ENCODE peak calls at places on chromosomes 7 and 10, in ten cellular contexts. Z is GM23248, B is left ventricle myocardium inferior, P is adrenal gland, Q is mesendoderm, K is SJSA1, Y is hepatocyte, U is A549, G is A673, V is Panc1. L is an unnamed sample. For H3K4me1, the result is how much of the 10 kb centered on the place peaks cover.

GRCh38 chr7:33886100-33886623 is 19.2 kb upstream of the BMPER start:
- DNase-seq in U (peak), B (no peak), K (no peak), G (peak), Y (peak), Q (peak), P (no peak), Z (peak), V (no peak), L (no peak)

GRCh38 chr7:129649128-129649690 is 37.7 kb downstream of the NRF1 start:
- DNase-seq in G (peak), Y (no peak), P (no peak), U (no peak), Q (no peak), V (no peak), Z (no peak), K (no peak), B (no peak), L (no peak)

GRCh38 chr7:130982160-130982638 is 248.2 kb upstream of the KLF14 start:
- DNase-seq in K (peak), G (peak), Y (peak), B (no peak), Q (peak), V (no peak), Z (peak), U (peak), P (no peak), L (no peak)

GRCh38 chr7:99894738-99895137 is 17.9 kb upstream of the OR2AE1 start:
- DNase-seq in K (no peak), V (no peak), Q (no peak), Z (no peak), G (no peak), P (no peak), B (no peak), U (no peak), Y (no peak), L (no peak)

GRCh38 chr10:113539789-113540188 is 13.1 kb upstream of the HABP2 start:
- DNase-seq in Z (peak), K (no peak), V (no peak), Y (peak), P (peak), Q (no peak), U (no peak), G (peak), B (no peak), L (no peak)

GRCh38 chr10:78081292-78081691 is 47.6 kb downstream of the RPS24 start:
- DNase-seq in Q (no peak), U (no peak), G (no peak), P (no peak), Y (no peak), Z (no peak), B (no peak), K (no peak), V (no peak), L (no peak)

GRCh38 chr10:118045842-118046490 is 775 bp downstream of the RAB11FIP2 start:
- DNase-seq in Y (peak), G (peak), V (peak), K (no peak), B (no peak), P (peak), Z (peak), Q (peak), U (peak), L (peak)

GRCh38 chr7:40583653-40584424 is 449.0 kb downstream of the SUGCT start:
- DNase-seq in V (no peak), K (no peak), B (no peak), U (no peak), Q (no peak), Y (no peak), P (no peak), Z (no peak), G (no peak), L (no peak)

DNA sequence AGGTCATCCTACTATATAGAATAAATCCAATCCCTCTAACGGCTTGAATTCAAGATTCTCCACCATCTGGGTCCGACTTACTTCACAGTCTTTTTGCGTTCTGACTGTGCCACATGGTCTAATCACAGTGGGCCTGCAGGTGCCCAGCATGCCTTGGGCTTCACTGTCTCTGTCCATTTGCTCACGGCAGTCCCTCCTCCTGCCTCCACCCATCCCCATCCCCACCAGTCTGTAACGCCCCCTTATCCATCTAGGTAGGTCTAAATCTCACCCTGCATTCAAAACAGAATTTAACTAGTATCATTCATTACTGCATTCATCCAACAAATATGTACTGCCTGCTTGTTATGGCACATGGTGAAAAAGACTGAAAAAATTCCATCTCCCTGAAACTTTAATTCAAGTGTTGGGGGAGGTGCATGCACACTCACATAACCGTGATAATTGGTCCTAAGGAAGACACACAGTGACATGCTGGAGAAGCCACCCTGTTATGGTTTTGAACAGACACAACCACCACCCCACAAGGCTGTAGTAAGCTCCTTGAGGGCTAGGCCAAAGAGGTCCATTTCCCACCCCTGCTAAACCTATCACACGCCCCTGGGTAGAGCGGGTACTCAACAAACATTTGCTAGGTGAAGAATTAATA is 24.2 kb downstream of the SORBS1 start:
- DNase-seq in Q (no peak), B (no peak), P (no peak), G (no peak), V (no peak), K (no peak), Z (no peak), U (no peak), Y (no peak), L (no peak)
- H3K27ac ChIP-seq in Q (no peak), B (peak), P (peak), G (no peak), V (peak), K (no peak), Z (no peak), U (no peak), Y (peak), L (peak)

GRCh38 chr10:93437946-93438795 is 44.0 kb downstream of the MYOF start:
- DNase-seq in Q (peak), G (no peak), U (no peak), P (no peak), K (no peak), B (no peak), Y (peak), V (no peak), Z (peak), L (no peak)
- H3K4me1 ChIP-seq in Q (under half), G (half or more), U (half or more), P (under half), K (half or more), B (half or more), Y (half or more), V (half or more), Z (half or more), L (half or more)

DNA sequence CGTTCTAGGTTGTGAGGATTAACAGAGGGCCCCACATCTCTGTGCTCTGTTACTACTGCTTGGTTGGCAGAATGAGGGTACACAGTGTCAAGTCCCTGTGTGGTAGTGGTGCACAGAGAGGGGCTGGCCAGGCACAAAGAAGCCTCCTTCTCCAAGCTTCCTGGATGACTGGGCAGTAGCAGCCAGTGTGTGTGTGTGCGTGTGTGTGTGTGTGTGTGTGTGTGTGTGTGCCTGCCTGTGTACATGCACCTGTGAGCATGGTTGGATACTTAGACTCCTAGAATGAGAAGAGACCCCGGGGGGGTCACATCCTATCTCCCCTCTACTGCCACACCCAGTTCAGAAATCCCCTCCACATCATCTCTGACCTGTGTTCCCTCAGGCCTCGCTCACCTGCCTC is 146.7 kb upstream of the UNC5B start:
- DNase-seq in K (no peak), Z (no peak), Q (no peak), P (no peak), V (no peak), G (no peak), U (no peak), B (no peak), Y (no peak), L (no peak)
- H3K27ac ChIP-seq in K (no peak), Z (no peak), Q (no peak), P (no peak), V (no peak), G (no peak), U (no peak), B (peak), Y (no peak), L (no peak)

GRCh38 chr10:131247873-131248272 is 63.6 kb downstream of the TCERG1L start:
- DNase-seq in V (no peak), G (no peak), P (no peak), U (no peak), Q (no peak), B (no peak), Y (no peak), K (no peak), Z (no peak), L (no peak)
- H3K4me1 ChIP-seq in V (under half), G (under half), P (under half), U (under half), Q (under half), B (under half), Y (under half), K (under half), Z (under half), L (under half)

DNA sequence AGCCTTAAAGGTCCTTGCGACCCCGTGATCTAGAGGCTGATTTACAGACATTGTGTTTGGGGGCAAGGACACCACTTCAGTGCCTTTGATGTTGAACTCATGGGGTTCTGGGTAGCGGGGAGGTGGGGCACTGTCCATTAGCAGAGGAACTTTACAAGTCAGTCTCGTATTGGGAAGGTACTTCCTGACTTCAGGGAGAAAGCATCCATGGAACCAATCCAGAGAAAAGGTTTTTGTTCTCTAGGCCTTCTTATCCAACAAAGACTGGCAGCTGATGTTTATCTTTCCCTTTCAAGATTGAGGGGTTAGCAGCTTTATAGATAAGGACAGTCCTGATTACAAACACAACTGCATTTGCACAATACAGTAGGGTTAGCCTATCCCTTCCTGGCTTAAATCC is 2.8 kb downstream of the GTPBP10 start:
- DNase-seq in V (no peak), G (no peak), U (no peak), Q (peak), K (no peak), P (no peak), Z (no peak), Y (no peak), B (no peak), L (no peak)
- H3K27ac ChIP-seq in V (no peak), G (no peak), U (no peak), Q (peak), K (no peak), P (no peak), Z (no peak), Y (no peak), B (no peak), L (no peak)

DNA sequence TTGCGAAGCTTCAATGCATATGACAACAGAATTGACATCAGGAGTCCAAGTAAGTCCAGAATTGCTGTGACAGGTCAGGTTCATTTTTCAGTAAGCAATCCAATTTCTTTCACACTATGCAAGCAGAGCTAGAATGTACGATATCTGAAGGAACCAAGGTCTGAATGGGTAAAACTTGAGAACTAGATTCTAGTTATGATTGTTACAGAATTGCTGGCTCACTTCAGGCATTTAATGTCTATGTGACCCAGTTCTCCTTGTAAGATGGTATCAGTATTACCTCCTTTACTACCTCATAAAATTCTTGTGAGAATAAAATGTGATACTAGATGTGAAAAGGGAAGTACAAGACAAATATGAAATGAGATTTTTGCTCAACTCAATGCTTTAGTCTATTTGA is 159.6 kb downstream of the GPR158 start:
- DNase-seq in K (no peak), V (no peak), Y (no peak), U (no peak), Z (no peak), B (no peak), G (no peak), Q (no peak), P (no peak), L (no peak)
- H3K4me1 ChIP-seq in K (under half), V (under half), Y (under half), U (under half), Z (under half), B (under half), G (under half), Q (under half), P (under half), L (under half)

GRCh38 chr7:6394114-6394513 is 53.6 kb downstream of the DAGLB start:
- DNase-seq in U (no peak), P (no peak), Z (no peak), G (no peak), B (no peak), Y (no peak), K (no peak), Q (no peak), V (no peak), L (no peak)
- H3K27ac ChIP-seq in U (peak), P (peak), Z (peak), G (no peak), B (peak), Y (peak), K (no peak), Q (no peak), V (no peak), L (peak)